ENCODE peak calls at places on chromosomes 4 and X, in six cellular contexts. K, Q, E, Y, Z and H are unnamed samples.

GRCh38 chr4:151807220-151807619 is 46.4 kb upstream of the GATB start:
- DNase-seq in K (no peak), Z (peak), Q (no peak), Y (no peak), E (no peak), H (peak)

GRCh38 chr4:175339100-175339707 is 421.0 kb downstream of the ADAM29 start:
- DNase-seq in E (no peak), Z (peak), K (peak), Q (peak), Y (peak), H (peak)

GRCh38 chr4:107666134-107666533 is 53.9 kb downstream of the PAPSS1 start:
- DNase-seq in K (peak), E (no peak), Y (peak), Z (peak), Q (peak), H (peak)

GRCh38 chr4:153364061-153364460 is 19.6 kb downstream of the MND1 start:
- DNase-seq in K (no peak), Z (no peak), Y (peak), Q (no peak), E (no peak), H (peak)

GRCh38 chrX:100710816-100711215 is 21.1 kb downstream of the SYTL4 start:
- DNase-seq in Q (no peak), K (no peak), Y (no peak), Z (no peak), E (no peak), H (no peak)

GRCh38 chrX:17020828-17021821 is 74.7 kb downstream of the REPS2 start:
- DNase-seq in K (no peak), Q (no peak), E (no peak), Y (no peak), Z (no peak), H (peak)

GRCh38 chr4:8238061-8238511 is 31.5 kb upstream of the HTRA3 start:
- DNase-seq in Y (no peak), K (no peak), E (no peak), Q (no peak), Z (no peak), H (no peak)

GRCh38 chr4:184462724-184463123 is 11.6 kb downstream of the IRF2 start:
- DNase-seq in K (no peak), Q (no peak), E (no peak), Z (no peak), Y (no peak), H (no peak)

GRCh38 chrX:340121-340520 is 21.5 kb upstream of the GTPBP6 start:
- DNase-seq in Z (no peak), Y (no peak), K (no peak), E (no peak), Q (no peak), H (no peak)

GRCh38 chr4:133559987-133560386 is 410.9 kb downstream of the PCDH10 start:
- DNase-seq in E (no peak), Z (no peak), Q (no peak), Y (no peak), K (no peak), H (no peak)

GRCh38 chrX:107734646-107735045 is 40.9 kb downstream of the TSC22D3 start:
- DNase-seq in Q (no peak), Z (no peak), E (no peak), K (no peak), Y (no peak), H (no peak)

GRCh38 chrX:23993012-23993633 is 33.9 kb downstream of the KLHL15 start:
- DNase-seq in K (peak), Z (peak), Y (peak), E (no peak), Q (peak), H (no peak)

GRCh38 chrX:148784859-148785655 is 284.6 kb downstream of the AFF2 start:
- DNase-seq in K (no peak), E (no peak), Y (peak), Q (no peak), Z (no peak), H (no peak)

GRCh38 chrX:134749651-134750450 is 91.6 kb upstream of the PLAC1 start:
- DNase-seq in E (no peak), Z (peak), Y (no peak), K (no peak), Q (peak), H (peak)

GRCh38 chr4:145954924-145955339 is 16.3 kb upstream of the ZNF827 start:
- DNase-seq in Z (peak), E (no peak), Q (peak), Y (peak), K (peak), H (peak)

GRCh38 chr4:10159671-10160070 is 43.1 kb upstream of the WDR1 start:
- DNase-seq in Q (no peak), Y (no peak), K (no peak), Z (no peak), E (no peak), H (no peak)

GRCh38 chrX:154321624-154322023 is 26.0 kb downstream of the TKTL1 start:
- DNase-seq in Q (peak), E (no peak), K (no peak), Z (no peak), Y (no peak), H (no peak)

GRCh38 chr4:6875431-6875831 is 34.2 kb upstream of the TBC1D14 start:
- DNase-seq in Y (no peak), K (no peak), Q (no peak), E (peak), Z (no peak), H (peak)

GRCh38 chr4:76993787-76994641 is 44.5 kb downstream of the SEPTIN11 start:
- DNase-seq in K (no peak), Y (no peak), Q (no peak), E (no peak), Z (no peak), H (peak)

GRCh38 chrX:9231491-9231890 is 197.6 kb upstream of the FAM9B start:
- DNase-seq in E (no peak), Y (peak), Z (no peak), K (peak), Q (no peak), H (peak)

GRCh38 chr4:99052902-99053301 is 35.7 kb downstream of the ADH5 start:
- DNase-seq in Z (no peak), Q (no peak), Y (no peak), E (no peak), K (peak), H (peak)

GRCh38 chr4:118683513-118683912 is 1.7 kb upstream of the METTL14 start:
- DNase-seq in Y (no peak), Q (peak), Z (no peak), K (peak), E (no peak), H (no peak)

GRCh38 chr4:47654972-47655693 is 170.1 kb downstream of the ATP10D start:
- DNase-seq in Z (no peak), E (no peak), Y (no peak), Q (no peak), K (no peak), H (no peak)

GRCh38 chr4:26785766-26786165 is 74.9 kb upstream of the STIM2 start:
- DNase-seq in E (no peak), Y (no peak), K (no peak), Q (no peak), Z (no peak), H (no peak)

GRCh38 chrX:22699591-22700091 is 300.1 kb upstream of the DDX53 start:
- DNase-seq in Z (peak), K (peak), Y (peak), E (no peak), Q (peak), H (peak)

GRCh38 chr4:126777649-126778048 is 855.1 kb upstream of the INTU start:
- DNase-seq in Y (peak), K (peak), E (no peak), Z (peak), Q (peak), H (peak)

DNA sequence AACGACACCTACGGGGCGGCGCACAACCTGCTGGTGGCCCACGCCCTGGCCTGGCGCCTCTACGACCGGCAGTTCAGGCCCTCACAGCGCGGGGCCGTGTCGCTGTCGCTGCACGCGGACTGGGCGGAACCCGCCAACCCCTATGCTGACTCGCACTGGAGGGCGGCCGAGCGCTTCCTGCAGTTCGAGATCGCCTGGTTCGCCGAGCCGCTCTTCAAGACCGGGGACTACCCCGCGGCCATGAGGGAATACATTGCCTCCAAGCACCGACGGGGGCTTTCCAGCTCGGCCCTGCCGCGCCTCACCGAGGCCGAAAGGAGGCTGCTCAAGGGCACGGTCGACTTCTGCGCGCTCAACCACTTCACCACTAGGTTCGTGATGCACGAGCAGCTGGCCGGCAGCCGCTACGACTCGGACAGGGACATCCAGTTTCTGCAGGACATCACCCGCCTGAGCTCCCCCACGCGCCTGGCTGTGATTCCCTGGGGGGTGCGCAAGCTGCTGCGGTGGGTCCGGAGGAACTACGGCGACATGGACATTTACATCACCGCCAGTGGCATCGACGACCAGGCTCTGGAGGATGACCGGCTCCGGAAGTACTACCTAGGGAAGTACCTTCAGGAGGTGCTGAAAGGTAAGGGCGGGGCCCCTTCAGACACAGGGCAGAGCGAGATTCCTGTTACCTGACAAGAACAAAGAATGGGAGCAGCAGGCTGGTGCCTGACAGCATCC is 11.7 kb downstream of the RPL9 start:
- DNase-seq in E (peak), Z (peak), K (peak), Y (peak), Q (peak), H (peak)
- H3K4me3 ChIP-seq in E (no peak), Z (peak), K (peak), Y (peak), Q (peak), H (peak)

DNA sequence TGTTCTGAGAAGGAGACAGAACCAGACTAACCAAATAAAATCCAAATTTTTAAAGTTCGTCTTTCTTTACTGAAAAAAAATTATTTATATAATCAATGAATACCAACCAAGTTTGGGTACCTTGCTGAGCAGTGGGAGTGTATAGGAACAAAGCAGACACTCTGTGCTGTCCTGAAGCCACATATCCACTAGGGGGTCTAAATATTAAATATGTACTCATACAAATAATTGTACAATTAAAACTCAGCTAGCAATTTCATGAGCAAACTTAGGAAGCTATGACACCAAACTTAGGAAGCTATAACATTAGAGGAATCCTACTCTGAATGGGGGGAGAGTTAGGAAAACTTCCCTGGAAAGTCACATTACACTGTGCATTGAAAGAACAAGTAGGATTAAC is 582.0 kb upstream of the EPHA5 start:
- DNase-seq in Q (peak), K (peak), Z (peak), Y (no peak), E (no peak), H (no peak)
- TF ChIP-seq CTCF in Q (peak), K (peak), Z (peak), Y (no peak), E (no peak), H (no peak)

DNA sequence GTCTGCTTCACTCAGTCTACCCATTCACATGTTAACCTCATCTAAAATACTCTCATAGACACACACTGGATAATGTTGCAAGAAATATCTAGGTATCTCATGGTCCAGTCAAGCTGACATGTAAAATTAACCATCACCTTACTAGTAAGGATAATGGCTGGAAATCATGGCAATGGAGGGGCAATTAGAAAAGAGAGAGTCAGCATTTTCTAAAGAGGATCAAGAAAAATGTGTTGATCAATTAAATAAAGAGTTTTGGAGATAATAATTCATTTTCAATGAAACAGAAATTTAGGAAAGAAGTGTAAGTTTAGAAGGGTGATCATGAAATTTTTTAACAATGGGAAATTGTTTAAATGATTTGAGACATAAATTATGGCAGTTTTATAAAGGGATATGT is 1914.1 kb upstream of the IGFBP7 start:
- DNase-seq in Z (no peak), Y (no peak), Q (no peak), K (no peak), E (no peak), H (no peak)
- H3K4me3 ChIP-seq in Z (no peak), Y (no peak), Q (no peak), K (no peak), E (no peak), H (no peak)

GRCh38 chr4:102008711-102009110 is 218.2 kb downstream of the BANK1 start:
- DNase-seq in Q (peak), E (no peak), Y (peak), K (peak), Z (peak), H (no peak)
- TF ChIP-seq CTCF in Q (no peak), E (no peak), Y (no peak), K (no peak), Z (no peak), H (no peak)